ENCODE peak calls at places on chromosome 7, in seven cellular contexts. O is AG08396; X is activated CD4-positive, alpha-beta T cell treated with anti-CD3 and anti-CD28 coated beads, Interleukin-2, amount 50 U/mL, for 1 hour; K is effector memory CD8-positive, alpha-beta T cell; S is germinal center; Y is fibroblast of the conjunctiva; U is effector memory CD4-positive, alpha-beta T cell. H is an unnamed sample.

GRCh38 chr7:132836746-132837145 is 245.1 kb downstream of the CHCHD3 start:
- DNase-seq in U (no peak), O (peak; percentile 7), X (no peak), K (no peak), Y (no peak), S (no peak), H (no peak)

GRCh38 chr7:80450621-80451308 is 61.1 kb downstream of the GNAT3 start:
- DNase-seq in X (no peak), S (no peak), K (no peak), U (no peak), Y (no peak), O (no peak), H (no peak)

GRCh38 chr7:81883801-81884393 is 114.0 kb upstream of the HGF start:
- DNase-seq in Y (no peak), O (no peak), S (no peak), K (no peak), X (no peak), U (no peak), H (no peak)

GRCh38 chr7:17623546-17624185 is 316.6 kb downstream of the SNX13 start:
- DNase-seq in X (no peak), U (no peak), Y (no peak), K (no peak), S (no peak), O (no peak), H (no peak)

GRCh38 chr7:70712942-70713341 is 419.0 kb upstream of the GALNT17 start:
- DNase-seq in U (no peak), K (no peak), Y (no peak), S (no peak), O (no peak), X (no peak), H (no peak)

GRCh38 chr7:96354881-96355280 is 33.0 kb upstream of the SLC25A13 start:
- DNase-seq in O (no peak), Y (no peak), S (no peak), K (no peak), X (no peak), U (no peak), H (no peak)

GRCh38 chr7:30280631-30281030 is 3.8 kb upstream of the ZNRF2 start:
- DNase-seq in O (no peak), U (no peak), X (no peak), Y (no peak), K (no peak), S (no peak), H (no peak)

GRCh38 chr7:105413887-105414437 is 25.2 kb upstream of the SRPK2 start:
- DNase-seq in O (no peak), K (no peak), Y (no peak), S (no peak), U (no peak), X (no peak), H (no peak)

H was measured in T-helper 17 cell.